ENCODE peak calls at places on chromosomes 3 and 15, in eight cellular contexts. C, O, A, M, B, E, J and D are unnamed samples.
A peak's percentile ranks its signal among the peaks of the same experiment; 100 is the strongest.

GRCh38 chr15:40695469-40695910 is 516 bp downstream of the RAD51 start:
- DNase-seq in M (no peak), A (no peak), O (no peak), B (peak; percentile 68), J (peak; percentile 16), C (peak; percentile 18), E (no peak), D (peak; percentile 73)

GRCh38 chr3:64898941-64899340 is 211.1 kb upstream of the ADAMTS9 start:
- DNase-seq in M (no peak), A (no peak), O (no peak), C (no peak), E (no peak), B (no peak), J (no peak), D (no peak)

GRCh38 chr15:38038659-38039442 is 104.4 kb downstream of the TMCO5A start:
- DNase-seq in C (no peak), O (no peak), M (no peak), J (peak; percentile 87), A (no peak), E (no peak), B (peak; percentile 69), D (no peak)

GRCh38 chr3:10116138-10116460 is 624 bp downstream of the BRK1 start:
- DNase-seq in C (peak; percentile 9), A (no peak), E (no peak), M (no peak), J (peak; percentile 42), B (peak; percentile 84), O (no peak), D (no peak)

GRCh38 chr15:94196536-94196935 is 34.8 kb upstream of the MCTP2 start:
- DNase-seq in M (no peak), O (no peak), J (no peak), A (no peak), B (peak; percentile 86), C (no peak), E (no peak), D (no peak)

GRCh38 chr15:99963096-99963825 is 230.0 kb upstream of the LYSMD4 start:
- DNase-seq in B (peak; percentile 33), A (no peak), M (no peak), C (no peak), O (no peak), E (no peak), J (peak; percentile 68), D (no peak)

GRCh38 chr15:63466378-63467192 is 37.8 kb upstream of the USP3 start:
- DNase-seq in E (peak; percentile 74), O (peak; percentile 85), B (peak; percentile 76), M (peak; percentile 80), J (peak; percentile 72), C (peak; percentile 81), A (peak; percentile 43), D (peak; percentile 81)

GRCh38 chr15:87871130-87871737 is 385.3 kb downstream of the NTRK3 start:
- DNase-seq in E (no peak), A (no peak), O (no peak), J (no peak), C (no peak), B (no peak), M (no peak), D (no peak)

GRCh38 chr15:32737246-32737757 is 19.5 kb downstream of the GREM1 start:
- DNase-seq in A (no peak), M (no peak), B (no peak), O (no peak), J (no peak), E (no peak), C (no peak), D (no peak)

GRCh38 chr3:142467738-142468137 is 19.9 kb upstream of the XRN1 start:
- DNase-seq in A (no peak), B (no peak), J (no peak), E (no peak), C (no peak), O (no peak), M (no peak), D (no peak)

GRCh38 chr3:134362670-134363380 is 11.4 kb downstream of the AMOTL2 start:
- DNase-seq in M (no peak), A (no peak), C (no peak), O (no peak), B (no peak), J (no peak), E (no peak), D (no peak)

GRCh38 chr3:46321461-46322104 is 32.3 kb upstream of the CCR2 start:
- DNase-seq in C (peak; percentile 50), E (no peak), M (no peak), A (no peak), J (no peak), O (no peak), B (no peak), D (peak; percentile 61)

GRCh38 chr15:99443056-99443756 is 122.6 kb upstream of the MEF2A start:
- DNase-seq in C (no peak), M (no peak), O (no peak), E (no peak), J (no peak), A (no peak), B (no peak), D (no peak)

GRCh38 chr3:2516762-2517441 is 418.2 kb downstream of the CNTN4 start:
- DNase-seq in B (no peak), O (no peak), M (no peak), C (no peak), J (no peak), E (no peak), A (no peak), D (no peak)

GRCh38 chr15:74631087-74631385 is 15.4 kb downstream of the CLK3 start:
- DNase-seq in B (no peak), C (no peak), A (no peak), J (no peak), E (no peak), O (no peak), M (no peak), D (no peak)

GRCh38 chr15:74631408-74631807 is 15.8 kb downstream of the CLK3 start:
- DNase-seq in B (no peak), A (no peak), J (no peak), C (no peak), E (no peak), M (no peak), O (no peak), D (no peak)

GRCh38 chr15:74631935-74632560 is 16.4 kb downstream of the CLK3 start:
- DNase-seq in M (peak; percentile 72), B (peak; percentile 57), C (peak; percentile 59), O (peak; percentile 78), E (no peak), A (peak; percentile 26), J (peak; percentile 66), D (peak; percentile 83)

GRCh38 chr15:74633781-74634180 is 18.1 kb downstream of the CLK3 start:
- DNase-seq in M (no peak), J (no peak), A (no peak), E (no peak), B (no peak), C (no peak), O (no peak), D (no peak)

DNA sequence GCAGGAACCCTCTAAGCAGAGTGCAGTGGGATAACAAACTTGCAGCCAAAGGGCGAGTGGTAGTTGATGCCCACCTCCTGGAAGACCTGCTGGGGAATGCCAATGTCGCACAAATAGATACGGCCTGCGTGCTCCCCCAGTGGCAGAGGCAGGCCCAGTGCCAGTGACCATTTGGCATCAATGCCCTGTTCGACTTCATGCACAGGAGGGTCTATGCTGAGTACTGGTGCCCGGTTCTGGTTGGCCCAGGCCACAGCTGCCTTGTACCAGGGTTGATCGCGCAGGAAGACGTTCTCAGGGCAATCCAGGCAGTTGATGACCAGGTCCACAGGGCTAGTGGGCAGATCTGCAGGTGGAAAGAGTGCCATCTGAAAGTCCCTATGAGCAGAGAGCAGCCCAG is 17.0 kb downstream of the CLK3 start:
- DNase-seq in E (no peak), M (no peak), C (no peak), A (no peak), J (no peak), O (no peak), B (no peak), D (no peak)
- H3K36me3 ChIP-seq in E (peaks cover 6% of the 10 kb centered on the region), M (peaks cover 5% of the 10 kb centered on the region), C (peaks cover 11% of the 10 kb centered on the region), A (peaks cover 100% of the 10 kb centered on the region), J (peaks cover 35% of the 10 kb centered on the region), O (peaks cover 19% of the 10 kb centered on the region), B (peaks cover 94% of the 10 kb centered on the region), D (peaks cover 27% of the 10 kb centered on the region)

DNA sequence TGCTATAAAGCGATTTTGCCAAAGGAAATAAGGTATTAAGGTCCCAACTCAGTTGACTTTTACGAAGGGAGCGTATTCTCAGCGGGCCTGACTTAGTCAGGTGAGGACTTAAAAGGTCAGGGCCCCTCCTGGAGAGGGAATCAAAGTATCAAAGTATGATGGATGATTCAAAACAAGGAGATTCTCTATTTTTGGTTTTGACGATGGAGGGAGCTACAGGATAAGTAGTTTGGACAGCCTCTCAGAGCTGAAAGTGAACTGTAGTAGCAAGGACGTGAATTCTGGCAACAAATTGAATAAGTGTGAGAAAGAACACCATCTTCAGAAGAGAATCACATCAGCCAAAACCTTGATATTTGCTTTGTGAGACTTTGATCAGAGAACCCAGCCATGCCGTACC is 1186.5 kb downstream of the SI start:
- DNase-seq in E (no peak), C (no peak), B (no peak), M (no peak), J (peak; percentile 13), A (no peak), O (peak; percentile 25), D (no peak)
- H2AFZ ChIP-seq in E (no peak overlapping the region), C (no peak overlapping the region), B (no peak overlapping the region), M (no peak overlapping the region), J (no peak overlapping the region), A (no peak overlapping the region), O (no peak overlapping the region), D (no peak overlapping the region)

DNA sequence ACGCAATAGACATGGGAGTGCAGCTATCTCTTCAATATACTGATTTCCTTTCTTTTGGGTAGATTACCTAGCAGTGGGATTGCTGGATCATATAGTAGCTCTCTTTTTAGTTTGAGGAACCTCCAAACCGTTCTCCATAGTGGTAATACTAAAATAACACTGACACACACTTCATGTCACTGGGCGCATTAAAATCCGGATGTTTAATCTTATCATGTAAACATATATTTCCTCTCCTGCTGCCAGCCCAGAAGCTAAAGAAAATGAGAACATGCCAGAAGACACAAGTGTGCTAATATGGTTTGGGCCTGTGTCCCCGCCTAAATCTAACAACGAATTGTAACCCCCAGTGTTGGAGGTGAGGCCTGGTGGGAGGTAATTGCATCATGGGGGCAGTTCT is 23.6 kb upstream of the KCNMB2 start:
- DNase-seq in M (no peak), B (peak; percentile 70), E (no peak), J (no peak), O (no peak), A (no peak), C (no peak), D (no peak)
- H3K27ac ChIP-seq in M (no peak overlapping the region), B (no peak overlapping the region), E (no peak overlapping the region), J (no peak overlapping the region), O (no peak overlapping the region), A (no peak overlapping the region), C (peak overlapping the region; percentile 88), D (no peak overlapping the region)

GRCh38 chr3:73061416-73061815 is at the start of gene EBLN2:
- DNase-seq in E (no peak), C (no peak), A (no peak), M (no peak), B (no peak), O (no peak), J (no peak), D (no peak)
- H3K36me3 ChIP-seq in E (peaks cover 17% of the 10 kb centered on the region), C (peaks cover 5% of the 10 kb centered on the region), A (peaks cover 79% of the 10 kb centered on the region), M (peaks cover 31% of the 10 kb centered on the region), B (peaks cover 51% of the 10 kb centered on the region), O (peaks cover 22% of the 10 kb centered on the region), J (peaks cover 41% of the 10 kb centered on the region), D (peaks cover 28% of the 10 kb centered on the region)

GRCh38 chr3:56751056-56751455 is 50.7 kb downstream of the ARHGEF3 start:
- DNase-seq in C (no peak), J (no peak), E (no peak), B (no peak), M (no peak), O (no peak), A (no peak), D (no peak)
- H2AFZ ChIP-seq in C (no peak overlapping the region), J (no peak overlapping the region), E (no peak overlapping the region), B (no peak overlapping the region), M (no peak overlapping the region), O (no peak overlapping the region), A (no peak overlapping the region), D (no peak overlapping the region)